ENCODE peak calls at places on chromosome 17, in five cellular contexts. M is heart left ventricle, B is gastrocnemius medialis, Z is pancreas, Q is RWPE2. I is an unnamed sample.

GRCh38 chr17:73100363-73100762 is 7.9 kb upstream of the SLC39A11 start:
- DNase-seq in B (no peak), Q (no peak), Z (no peak), M (no peak), I (no peak)

GRCh38 chr17:38798614-38799500 is 499 bp downstream of the PIP4K2B start:
- DNase-seq in Z (peak; percentile 51), M (peak; percentile 58), Q (peak; percentile 65), B (peak; percentile 13), I (peak; percentile 9)

GRCh38 chr17:58060596-58061191 is 22.5 kb upstream of the DYNLL2 start:
- DNase-seq in M (peak; percentile 65), Q (no peak), Z (no peak), B (no peak), I (no peak)

GRCh38 chr17:64941045-64941444 is 21.8 kb upstream of the LRRC37A3 start:
- DNase-seq in Z (no peak), M (no peak), B (no peak), Q (no peak), I (no peak)

GRCh38 chr17:29089601-29090044 is 46.7 kb downstream of the PIPOX start:
- DNase-seq in B (no peak), M (no peak), Q (no peak), Z (no peak), I (no peak)

GRCh38 chr17:77795685-77796084 is 162.8 kb upstream of the TNRC6C start:
- DNase-seq in B (no peak), Z (no peak), Q (peak; percentile 30), M (no peak), I (no peak)

GRCh38 chr17:19014628-19015215 is 10.2 kb upstream of the FAM83G start:
- DNase-seq in M (no peak), B (no peak), Z (no peak), Q (no peak), I (no peak)

GRCh38 chr17:66373944-66374817 is 71.8 kb downstream of the PRKCA start:
- DNase-seq in Q (no peak), B (no peak), Z (peak; percentile 19), M (peak; percentile 24), I (no peak)

GRCh38 chr17:17836818-17837379 is at the start of gene SREBF1:
- DNase-seq in Q (no peak), M (peak; percentile 72), B (peak; percentile 42), Z (peak; percentile 60), I (peak; percentile 36)

GRCh38 chr17:8629371-8630226 is 926 bp downstream of the MYH10 start:
- DNase-seq in Z (peak; percentile 20), Q (no peak), M (peak; percentile 54), B (no peak), I (no peak)

GRCh38 chr17:30576326-30576861 is 99.2 kb downstream of the GOSR1 start:
- DNase-seq in Z (no peak), Q (no peak), M (no peak), B (no peak), I (no peak)

GRCh38 chr17:15931394-15931793 is 13.5 kb upstream of the ADORA2B start:
- DNase-seq in B (no peak), M (no peak), Q (no peak), Z (no peak), I (no peak)

GRCh38 chr17:76658387-76658705 is 14.8 kb upstream of the ST6GALNAC1 start:
- DNase-seq in B (no peak), Q (no peak), M (no peak), Z (no peak), I (no peak)

GRCh38 chr17:12230411-12230810 is 209.7 kb downstream of the MAP2K4 start:
- DNase-seq in B (no peak), Z (no peak), Q (no peak), M (no peak), I (no peak)

GRCh38 chr17:60751884-60752283 is 74.2 kb downstream of the BCAS3 start:
- DNase-seq in Z (no peak), B (no peak), M (no peak), Q (no peak), I (no peak)

GRCh38 chr17:1646199-1646875 is 805 bp upstream of the SCARF1 start:
- DNase-seq in Q (no peak), Z (no peak), B (no peak), M (no peak), I (no peak)

GRCh38 chr17:57915980-57916757 is 39.0 kb downstream of the CUEDC1 start:
- DNase-seq in B (no peak), M (no peak), Q (no peak), Z (no peak), I (no peak)

GRCh38 chr17:38667099-38667786 is 7.5 kb downstream of the EPOP start:
- DNase-seq in Z (peak; percentile 59), M (peak; percentile 59), B (peak; percentile 24), Q (no peak), I (peak; percentile 63)

GRCh38 chr17:36920032-36921000 is 17.0 kb upstream of the LHX1 start:
- DNase-seq in Z (no peak), B (no peak), M (no peak), Q (no peak), I (no peak)

GRCh38 chr17:83053021-83053778 is 26.2 kb upstream of the METRNL start:
- DNase-seq in B (no peak), M (peak; percentile 21), Z (peak; percentile 18), Q (no peak), I (no peak)

GRCh38 chr17:38451840-38452529 is 23.7 kb downstream of the ARHGAP23 start:
- DNase-seq in M (peak; percentile 71), Z (no peak), B (no peak), Q (peak; percentile 93), I (no peak)

GRCh38 chr17:71830916-71831315 is 289.9 kb upstream of the SOX9 start:
- DNase-seq in M (no peak), Z (no peak), Q (no peak), B (no peak), I (no peak)

GRCh38 chr17:45648642-45649041 is 135.5 kb upstream of the CRHR1 start:
- DNase-seq in Q (no peak), M (no peak), Z (no peak), B (no peak), I (no peak)

GRCh38 chr17:66542183-66542966 is 240.0 kb downstream of the PRKCA start:
- DNase-seq in Q (no peak), M (no peak), Z (no peak), B (no peak), I (no peak)

GRCh38 chr17:63698886-63699637 is 863 bp downstream of the LIMD2 start:
- DNase-seq in Z (peak; percentile 66), M (peak; percentile 69), Q (no peak), B (no peak), I (no peak)

GRCh38 chr17:5929721-5930120 is 140.5 kb upstream of the WSCD1 start:
- DNase-seq in Q (no peak), Z (no peak), B (no peak), M (no peak), I (no peak)

GRCh38 chr17:5933430-5933829 is 136.7 kb upstream of the WSCD1 start:
- DNase-seq in Q (no peak), B (no peak), Z (no peak), M (no peak), I (no peak)

DNA sequence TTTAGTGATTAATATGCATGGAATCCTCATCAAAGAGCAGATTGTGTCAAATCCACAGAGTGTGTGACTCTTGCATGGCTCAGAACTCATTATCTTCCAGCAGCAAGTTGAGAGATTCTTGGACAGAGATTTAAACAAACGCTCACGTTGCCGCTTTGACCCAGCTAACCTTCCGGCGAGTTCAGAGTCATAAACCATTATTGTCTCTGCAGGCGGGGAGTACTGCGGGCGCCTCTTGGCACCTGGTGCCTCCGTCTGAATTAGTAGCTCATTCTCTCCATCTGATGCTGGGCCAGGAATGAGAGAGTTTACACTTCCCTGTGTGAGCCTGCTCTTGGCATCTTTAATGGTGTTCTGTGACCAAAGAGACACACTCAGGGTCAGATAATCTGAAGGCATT is 138.6 kb upstream of the WSCD1 start:
- DNase-seq in Q (no peak), B (no peak), M (no peak), Z (no peak), I (no peak)
- H3K27me3 ChIP-seq in Q (no peaks in the 10 kb centered on the region), B (no peaks in the 10 kb centered on the region), M (no peaks in the 10 kb centered on the region), Z (no peaks in the 10 kb centered on the region), I (no peaks in the 10 kb centered on the region)

DNA sequence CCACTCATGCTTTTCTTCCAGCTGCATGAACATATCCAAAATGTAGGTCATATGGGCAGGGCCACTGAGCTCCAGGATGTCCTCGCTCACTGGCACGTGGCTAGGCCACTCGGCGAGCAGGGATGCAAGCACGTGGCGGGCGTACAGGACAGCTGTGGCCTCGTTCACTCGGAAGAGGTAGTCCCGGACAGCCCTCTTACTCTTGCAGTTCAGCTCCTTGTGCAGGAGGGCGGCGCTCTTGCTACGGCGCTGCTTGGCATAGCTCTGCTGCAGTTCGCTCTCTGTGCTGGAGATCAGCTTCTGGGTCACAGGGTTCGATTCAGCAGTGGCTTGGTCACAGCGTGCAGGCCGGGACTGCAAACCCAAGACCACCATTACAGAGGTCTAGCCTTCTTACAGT is 53.1 kb upstream of the ATP2A3 start:
- DNase-seq in B (no peak), M (no peak), Q (no peak), Z (no peak), I (no peak)
- TF ChIP-seq CTCF in B (no peak), M (no peak), Q (no peak), Z (no peak), I (no peak)

DNA sequence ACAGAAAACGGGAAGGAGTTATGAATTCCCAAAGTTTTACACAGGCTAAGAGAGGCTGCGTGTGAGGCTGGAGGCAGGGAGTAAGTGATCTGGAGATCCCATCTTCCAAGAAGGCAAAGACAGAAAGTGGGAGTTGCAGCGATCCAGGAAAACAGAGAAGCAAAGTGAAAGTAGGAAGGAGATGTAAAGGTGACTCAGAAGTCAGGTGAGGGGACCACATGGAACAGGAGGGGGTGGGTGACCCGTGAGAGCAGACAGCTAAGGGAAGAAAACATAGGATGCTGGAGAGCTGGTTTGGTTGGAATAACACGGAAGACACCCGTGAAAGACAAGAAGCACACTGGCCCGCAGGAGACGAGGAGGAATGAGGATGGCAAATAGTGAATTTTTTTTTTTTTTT is 1.3 kb downstream of the ALOX12 start:
- DNase-seq in M (no peak), B (no peak), Z (no peak), Q (no peak), I (no peak)
- H3K27me3 ChIP-seq in M (no peaks in the 10 kb centered on the region), B (no peaks in the 10 kb centered on the region), Z (no peaks in the 10 kb centered on the region), Q (no peaks in the 10 kb centered on the region), I (peaks cover 7% of the 10 kb centered on the region)

DNA sequence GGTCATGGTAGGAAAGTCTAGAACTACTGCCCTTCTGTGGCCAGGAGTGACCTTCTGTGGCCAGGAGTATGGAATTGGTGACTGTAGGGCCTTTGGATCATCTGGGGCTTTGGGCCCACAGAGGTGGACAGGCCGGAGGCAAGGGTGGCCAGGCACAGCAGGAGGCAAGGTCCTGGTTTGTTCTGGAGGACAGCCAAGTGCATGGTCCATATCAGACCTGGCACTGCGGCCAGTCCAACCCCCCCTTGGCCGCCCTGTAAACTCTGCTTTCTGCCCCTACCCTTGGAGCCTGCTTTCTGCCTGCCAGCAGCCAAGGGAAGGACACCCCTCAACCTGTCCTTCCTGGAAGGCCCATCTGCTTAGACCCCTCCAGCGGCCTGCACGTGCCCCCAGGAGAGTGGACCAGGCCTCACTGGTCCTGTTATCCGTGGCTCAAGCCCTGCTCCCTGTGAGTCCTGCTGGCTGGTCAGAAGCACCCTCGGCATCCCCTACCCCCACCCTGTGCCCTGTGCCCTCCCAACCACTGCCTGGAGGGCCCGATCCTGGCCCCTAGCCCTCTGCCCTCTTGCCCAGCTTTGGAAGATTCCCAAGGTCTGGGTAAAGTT is 2.3 kb upstream of the DCXR start:
- DNase-seq in Q (no peak), Z (no peak), M (no peak), B (no peak), I (no peak)
- TF ChIP-seq CTCF in Q (no peak), Z (no peak), M (no peak), B (no peak), I (no peak)

I was measured in tibial nerve.